ENCODE peak calls at places on chromosomes 1 and 21, in nine cellular contexts. P is NCI-H69; R is EH; D is stimulated activated naive CD4-positive, alpha-beta T cell treated with Interleukin-2 at 50 U/mL for 16 hours; H is PC-3; A is stimulated activated CD4-positive, alpha-beta T cell treated with anti-CD3 and anti-CD28 coated beads, Interleukin-4, amount 100 ng/mL, for 48 hours; U is GM23248; V is bronchial epithelial cell; W is NCI-H345. G is an unnamed sample.
A peak's percentile ranks its signal among the peaks of the same experiment; 100 is the strongest.

GRCh38 chr1:43366179-43366578 is 1.6 kb downstream of the ELOVL1 start:
- DNase-seq in V (peak; percentile 46), H (peak; percentile 77), A (no peak), W (no peak), D (no peak), U (no peak), R (no peak), P (peak; percentile 17), G (no peak)

GRCh38 chr1:26610781-26611180 is 81.2 kb downstream of the RPS6KA1 start:
- DNase-seq in A (no peak), D (no peak), R (no peak), V (no peak), W (no peak), H (no peak), U (no peak), P (no peak), G (no peak)

GRCh38 chr1:22044690-22045420 is 7.7 kb upstream of the CDC42 start:
- DNase-seq in A (no peak), P (no peak), R (peak; percentile 78), V (peak; percentile 88), U (peak; percentile 72), W (no peak), H (peak; percentile 88), D (no peak), G (no peak)

GRCh38 chr1:150546294-150546937 is 2.8 kb upstream of the ADAMTSL4 start:
- DNase-seq in U (no peak), H (no peak), V (no peak), R (no peak), P (no peak), D (no peak), W (no peak), A (no peak), G (no peak)

GRCh38 chr1:245270972-245271371 is 116.2 kb downstream of the KIF26B start:
- DNase-seq in P (no peak), R (no peak), V (no peak), U (no peak), W (no peak), D (no peak), H (no peak), A (no peak), G (no peak)

GRCh38 chr1:203268901-203269653 is 36.2 kb upstream of the BTG2 start:
- DNase-seq in V (peak; percentile 73), R (peak; percentile 73), D (no peak), W (peak; percentile 63), U (peak; percentile 80), P (peak; percentile 92), H (peak; percentile 86), A (no peak), G (peak; percentile 80)

GRCh38 chr21:45530423-45531113 is 11.7 kb downstream of the SLC19A1 start:
- DNase-seq in H (no peak), P (no peak), U (no peak), A (no peak), V (no peak), R (no peak), W (no peak), D (no peak), G (no peak)

GRCh38 chr1:88595355-88595754 is 88.7 kb upstream of the PKN2 start:
- DNase-seq in D (no peak), P (peak; percentile 5), H (peak; percentile 74), A (no peak), V (peak; percentile 64), W (no peak), R (peak; percentile 50), U (peak; percentile 65), G (no peak)

GRCh38 chr1:212229654-212230053 is 55.6 kb upstream of the PPP2R5A start:
- DNase-seq in U (peak; percentile 92), R (peak; percentile 83), H (peak; percentile 50), W (no peak), V (peak; percentile 78), A (no peak), D (no peak), P (no peak), G (no peak)

GRCh38 chr21:26105819-26106218 is 64.8 kb downstream of the APP start:
- DNase-seq in H (no peak), A (no peak), V (no peak), D (no peak), P (no peak), W (no peak), R (no peak), U (no peak), G (no peak)

GRCh38 chr21:32278068-32278467 is 781 bp downstream of the MIS18A start:
- DNase-seq in D (no peak), R (peak; percentile 4), V (peak; percentile 8), W (no peak), U (peak; percentile 51), P (peak; percentile 26), H (peak; percentile 27), A (no peak), G (no peak)

GRCh38 chr1:233299450-233299849 is 3.9 kb upstream of the PCNX2 start:
- DNase-seq in W (no peak), D (no peak), H (peak; percentile 24), V (no peak), R (no peak), P (no peak), A (no peak), U (no peak), G (no peak)

GRCh38 chr21:41610042-41610839 is 102.3 kb upstream of the TMPRSS2 start:
- DNase-seq in W (peak; percentile 35), R (peak; percentile 76), H (peak; percentile 83), P (peak; percentile 66), A (no peak), U (peak; percentile 72), V (peak; percentile 63), D (no peak), G (no peak)